ENCODE peak calls at places on chromosome 18, in seven cellular contexts. One of them, this sample, is unnamed.

GRCh38 chr18:3075491-3075890 is 62.5 kb upstream of the LPIN2 start:
- DNase-seq in HCT116: no peak
- DNase-seq in H1: no peak
- DNase-seq in K562: no peak
- DNase-seq in SK-N-SH: no peak
- DNase-seq in HepG2: no peak
- DNase-seq in GM12878: no peak
- DNase-seq in this sample: no peak

GRCh38 chr18:58076052-58076451 is 32.0 kb downstream of the NEDD4L start:
- DNase-seq in HepG2: no peak
- DNase-seq in SK-N-SH: no peak
- DNase-seq in HCT116: no peak
- DNase-seq in H1: no peak
- DNase-seq in GM12878: no peak
- DNase-seq in K562: no peak
- DNase-seq in this sample: no peak

GRCh38 chr18:77135339-77136075 is 2.9 kb upstream of the MBP start:
- DNase-seq in H1: no peak
- DNase-seq in HepG2: no peak
- DNase-seq in SK-N-SH: no peak
- DNase-seq in K562: no peak
- DNase-seq in GM12878: no peak
- DNase-seq in HCT116: no peak
- DNase-seq in this sample: no peak

GRCh38 chr18:54716586-54716985 is 111.7 kb upstream of the RAB27B start:
- DNase-seq in H1: no peak
- DNase-seq in HCT116: no peak
- DNase-seq in GM12878: no peak
- DNase-seq in SK-N-SH: no peak
- DNase-seq in K562: no peak
- DNase-seq in HepG2: no peak
- DNase-seq in this sample: no peak

GRCh38 chr18:3966985-3967856 is 487.9 kb downstream of the DLGAP1 start:
- DNase-seq in HCT116: no peak
- DNase-seq in HepG2: no peak
- DNase-seq in K562: no peak
- DNase-seq in H1: no peak
- DNase-seq in SK-N-SH: no peak
- DNase-seq in GM12878: no peak
- DNase-seq in this sample: no peak

GRCh38 chr18:2304378-2305175 is 266.7 kb downstream of the METTL4 start:
- DNase-seq in SK-N-SH: no peak
- DNase-seq in K562: no peak
- DNase-seq in GM12878: no peak
- DNase-seq in HCT116: no peak
- DNase-seq in H1: no peak
- DNase-seq in HepG2: no peak
- DNase-seq in this sample: peak

GRCh38 chr18:76212958-76213357 is 282.1 kb downstream of the ZNF516 start:
- DNase-seq in GM12878: no peak
- DNase-seq in SK-N-SH: no peak
- DNase-seq in K562: no peak
- DNase-seq in H1: no peak
- DNase-seq in HCT116: no peak
- DNase-seq in HepG2: no peak
- DNase-seq in this sample: no peak

GRCh38 chr18:3468066-3468705 is 18.2 kb downstream of the TGIF1 start:
- DNase-seq in H1: no peak
- DNase-seq in HCT116: no peak
- DNase-seq in GM12878: no peak
- DNase-seq in SK-N-SH: no peak
- DNase-seq in HepG2: no peak
- DNase-seq in K562: no peak
- DNase-seq in this sample: no peak

GRCh38 chr18:53795061-53795460 is 429.4 kb downstream of the MBD2 start:
- DNase-seq in HCT116: no peak
- DNase-seq in H1: no peak
- DNase-seq in SK-N-SH: no peak
- DNase-seq in HepG2: no peak
- DNase-seq in K562: no peak
- DNase-seq in GM12878: no peak
- DNase-seq in this sample: no peak

GRCh38 chr18:68172842-68173549 is 541.9 kb downstream of the TMX3 start:
- DNase-seq in SK-N-SH: no peak
- DNase-seq in HepG2: peak
- DNase-seq in K562: no peak
- DNase-seq in GM12878: no peak
- DNase-seq in HCT116: no peak
- DNase-seq in H1: peak
- DNase-seq in this sample: no peak
- TF ChIP-seq JUND in SK-N-SH: no peak
- TF ChIP-seq JUND in HepG2: no peak
- TF ChIP-seq JUND in K562: no peak
- TF ChIP-seq JUND in GM12878: no peak
- TF ChIP-seq JUND in HCT116: no peak
- TF ChIP-seq JUND in H1: no peak
- TF ChIP-seq JUND in this sample: no peak

DNA sequence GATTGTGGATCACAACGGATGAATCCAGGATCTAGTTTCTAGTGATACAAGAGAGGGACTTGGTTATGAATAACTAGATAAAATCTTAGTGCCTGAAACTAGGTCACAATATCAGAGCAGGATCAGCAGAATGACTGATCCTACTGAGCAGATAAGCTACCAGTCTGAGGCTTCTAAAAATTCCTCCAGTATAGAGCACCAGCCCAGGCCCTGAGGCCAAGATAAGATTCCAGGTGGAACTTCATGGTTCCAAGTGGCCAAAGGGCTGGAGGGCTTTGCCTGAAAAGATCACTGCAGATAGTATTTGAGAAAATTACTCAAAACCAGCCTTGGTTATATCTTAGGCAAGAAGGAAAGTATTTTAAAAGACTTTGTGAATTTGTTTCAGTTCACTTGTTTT is 162.4 kb downstream of the GREB1L start:
- DNase-seq in K562: no peak
- DNase-seq in GM12878: no peak
- DNase-seq in SK-N-SH: no peak
- DNase-seq in HCT116: no peak
- DNase-seq in HepG2: no peak
- DNase-seq in H1: no peak
- DNase-seq in this sample: no peak
- TF ChIP-seq JUND in K562: no peak
- TF ChIP-seq JUND in GM12878: no peak
- TF ChIP-seq JUND in SK-N-SH: no peak
- TF ChIP-seq JUND in HCT116: no peak
- TF ChIP-seq JUND in HepG2: no peak
- TF ChIP-seq JUND in H1: no peak
- TF ChIP-seq JUND in this sample: no peak

GRCh38 chr18:28087173-28087563 is 89.8 kb downstream of the CDH2 start:
- DNase-seq in H1: no peak
- DNase-seq in HepG2: peak
- DNase-seq in K562: no peak
- DNase-seq in GM12878: no peak
- DNase-seq in SK-N-SH: peak
- DNase-seq in HCT116: no peak
- DNase-seq in this sample: no peak
- TF ChIP-seq JUND in H1: no peak
- TF ChIP-seq JUND in HepG2: no peak
- TF ChIP-seq JUND in K562: no peak
- TF ChIP-seq JUND in GM12878: no peak
- TF ChIP-seq JUND in SK-N-SH: no peak
- TF ChIP-seq JUND in HCT116: no peak
- TF ChIP-seq JUND in this sample: no peak

DNA sequence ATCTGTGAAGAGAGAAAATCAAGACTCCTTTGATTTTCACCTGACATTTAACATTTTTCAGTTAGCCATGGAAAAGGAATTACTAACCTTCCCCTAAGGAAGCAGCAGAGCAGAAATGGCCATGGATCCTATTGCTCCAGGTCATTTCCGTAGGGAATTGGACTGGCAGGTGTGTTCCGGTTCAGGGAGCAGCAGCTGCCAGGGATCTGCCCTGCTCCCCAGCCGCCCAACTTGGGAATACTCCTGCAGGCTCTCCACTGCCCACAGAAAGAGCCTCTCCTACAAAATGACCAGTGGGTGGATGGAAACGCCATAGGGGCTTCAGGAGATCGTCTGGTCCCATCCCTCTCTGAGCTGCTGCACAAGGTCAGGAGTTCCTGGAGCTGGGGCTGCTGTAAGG is 86.0 kb upstream of the MAPK4 start:
- DNase-seq in SK-N-SH: no peak
- DNase-seq in HepG2: no peak
- DNase-seq in HCT116: no peak
- DNase-seq in H1: no peak
- DNase-seq in GM12878: no peak
- DNase-seq in K562: no peak
- DNase-seq in this sample: no peak
- TF ChIP-seq JUND in SK-N-SH: no peak
- TF ChIP-seq JUND in HepG2: no peak
- TF ChIP-seq JUND in HCT116: no peak
- TF ChIP-seq JUND in H1: no peak
- TF ChIP-seq JUND in GM12878: no peak
- TF ChIP-seq JUND in K562: no peak
- TF ChIP-seq JUND in this sample: no peak

DNA sequence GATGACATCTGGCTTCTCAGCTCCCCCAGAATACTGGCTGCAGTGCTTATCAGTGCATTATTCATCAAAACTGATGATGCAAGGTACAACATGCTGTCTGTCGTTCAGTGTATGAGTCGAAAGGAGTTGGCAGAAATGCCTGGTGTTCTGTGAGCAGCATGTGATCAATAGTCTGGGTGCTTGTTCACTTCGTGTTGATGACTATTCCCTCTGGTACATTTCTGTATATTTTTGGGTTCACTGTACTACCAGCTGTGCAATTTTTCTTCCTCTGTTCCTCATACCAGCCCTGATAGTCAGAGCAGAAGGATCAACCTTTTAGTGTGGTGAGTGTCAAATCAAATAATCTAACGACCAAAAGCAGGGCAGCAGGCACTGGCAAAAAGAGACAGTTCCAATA is 59.0 kb upstream of the KLHL14 start:
- DNase-seq in H1: no peak
- DNase-seq in HepG2: no peak
- DNase-seq in HCT116: no peak
- DNase-seq in SK-N-SH: no peak
- DNase-seq in GM12878: no peak
- DNase-seq in K562: no peak
- DNase-seq in this sample: no peak
- TF ChIP-seq JUND in H1: no peak
- TF ChIP-seq JUND in HepG2: no peak
- TF ChIP-seq JUND in HCT116: no peak
- TF ChIP-seq JUND in SK-N-SH: no peak
- TF ChIP-seq JUND in GM12878: no peak
- TF ChIP-seq JUND in K562: no peak
- TF ChIP-seq JUND in this sample: no peak

DNA sequence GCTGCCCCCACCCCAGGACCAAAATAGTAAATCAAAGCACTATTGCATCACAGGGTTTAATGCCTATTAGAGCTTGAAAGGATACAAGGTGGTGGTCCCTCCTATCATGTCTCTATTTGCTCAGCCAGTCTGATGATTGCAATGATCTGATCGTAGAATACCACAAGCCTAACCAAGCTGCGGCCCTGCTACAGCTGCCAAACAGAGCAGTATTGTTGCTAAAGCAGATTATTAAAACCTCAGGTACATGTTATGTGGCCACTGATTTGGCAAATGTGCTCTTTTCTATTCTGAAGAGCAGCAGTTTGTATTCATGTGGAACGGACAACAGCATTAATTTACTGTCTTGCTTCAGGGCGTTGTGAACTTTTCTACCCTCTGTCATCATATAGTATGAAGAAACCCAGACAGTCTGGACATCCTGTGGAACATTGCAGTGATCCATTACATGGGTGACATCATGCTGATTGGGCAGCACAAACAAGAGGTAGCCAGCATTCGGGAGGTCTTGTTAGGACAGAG is 8.4 kb upstream of the VAPA start:
- DNase-seq in HepG2: peak
- DNase-seq in GM12878: no peak
- DNase-seq in H1: no peak
- DNase-seq in SK-N-SH: peak
- DNase-seq in K562: no peak
- DNase-seq in HCT116: no peak
- DNase-seq in this sample: no peak
- TF ChIP-seq JUND in HepG2: no peak
- TF ChIP-seq JUND in GM12878: no peak
- TF ChIP-seq JUND in H1: no peak
- TF ChIP-seq JUND in SK-N-SH: no peak
- TF ChIP-seq JUND in K562: no peak
- TF ChIP-seq JUND in HCT116: no peak
- TF ChIP-seq JUND in this sample: no peak

GRCh38 chr18:32296851-32297250 is 107.0 kb downstream of the MEP1B start:
- DNase-seq in HCT116: no peak
- DNase-seq in HepG2: no peak
- DNase-seq in K562: no peak
- DNase-seq in GM12878: no peak
- DNase-seq in H1: no peak
- DNase-seq in SK-N-SH: no peak
- DNase-seq in this sample: no peak

GRCh38 chr18:32295604-32296003 is 105.8 kb downstream of the MEP1B start:
- DNase-seq in HepG2: no peak
- DNase-seq in HCT116: no peak
- DNase-seq in SK-N-SH: no peak
- DNase-seq in H1: no peak
- DNase-seq in GM12878: no peak
- DNase-seq in K562: no peak
- DNase-seq in this sample: no peak

GRCh38 chr18:32297851-32298250 is 108.0 kb downstream of the MEP1B start:
- DNase-seq in HCT116: no peak
- DNase-seq in GM12878: no peak
- DNase-seq in SK-N-SH: no peak
- DNase-seq in H1: no peak
- DNase-seq in K562: no peak
- DNase-seq in HepG2: no peak
- DNase-seq in this sample: no peak

GRCh38 chr18:32289480-32290075 is 99.7 kb downstream of the MEP1B start:
- DNase-seq in HepG2: peak
- DNase-seq in K562: no peak
- DNase-seq in SK-N-SH: peak
- DNase-seq in HCT116: peak
- DNase-seq in H1: peak
- DNase-seq in GM12878: no peak
- DNase-seq in this sample: peak

DNA sequence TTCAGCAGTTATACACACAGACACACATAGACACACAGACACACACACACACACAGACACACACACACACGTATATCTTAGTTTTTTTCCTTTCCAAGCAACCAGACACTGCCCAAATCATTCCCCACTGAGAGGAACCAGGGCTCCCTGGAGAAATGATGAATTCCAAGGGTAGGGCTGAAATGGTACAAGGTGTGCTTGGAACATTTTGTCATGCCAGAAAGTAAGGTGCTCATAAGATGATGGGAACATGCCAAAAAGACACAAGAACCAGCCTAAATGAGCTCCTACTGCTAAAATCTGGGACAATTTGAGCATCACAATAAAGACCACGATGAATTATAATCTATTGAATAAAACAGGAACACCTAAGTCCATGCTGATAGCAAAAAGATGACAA is 103.3 kb downstream of the MEP1B start:
- DNase-seq in HCT116: no peak
- DNase-seq in GM12878: no peak
- DNase-seq in HepG2: no peak
- DNase-seq in H1: no peak
- DNase-seq in K562: no peak
- DNase-seq in SK-N-SH: no peak
- DNase-seq in this sample: no peak
- TF ChIP-seq JUND in HCT116: no peak
- TF ChIP-seq JUND in GM12878: no peak
- TF ChIP-seq JUND in HepG2: no peak
- TF ChIP-seq JUND in H1: no peak
- TF ChIP-seq JUND in K562: no peak
- TF ChIP-seq JUND in SK-N-SH: no peak
- TF ChIP-seq JUND in this sample: no peak